ENCODE peak calls at places on chromosomes 2 and 18, in seven cellular contexts. E is DND-41; L is ovary; W is naive thymus-derived CD4-positive, alpha-beta T cell; S is right lobe of liver; J is body of pancreas; F is H1. R is an unnamed sample.

GRCh38 chr2:85902496-85902895 is 13.7 kb upstream of the ST3GAL5 start:
- DNase-seq in E (no peak), L (no peak), W (no peak), S (no peak), J (no peak), F (no peak), R (no peak)

GRCh38 chr18:41942254-41942653 is 12.8 kb upstream of the PIK3C3 start:
- DNase-seq in E (no peak), L (no peak), W (no peak), S (no peak), J (no peak), F (no peak), R (no peak)

GRCh38 chr18:36314754-36315153 is 17.2 kb downstream of the FHOD3 start:
- DNase-seq in E (no peak), L (no peak), W (no peak), S (no peak), J (no peak), F (no peak), R (no peak)

GRCh38 chr2:190637331-190637734 is 11.6 kb upstream of the NAB1 start:
- DNase-seq in E (no peak), L (no peak), W (no peak), S (no peak), J (no peak), F (no peak), R (no peak)

GRCh38 chr2:154256136-154256535 is 384.4 kb downstream of the GALNT13 start:
- DNase-seq in E (no peak), L (no peak), W (no peak), S (no peak), J (no peak), F (no peak), R (no peak)

GRCh38 chr2:222504714-222505113 is 80.4 kb downstream of the SGPP2 start:
- DNase-seq in E (no peak), L (no peak), W (no peak), S (no peak), J (no peak), F (no peak), R (no peak)

GRCh38 chr2:109530712-109531111 is 83.1 kb downstream of the SEPTIN10 start:
- DNase-seq in E (no peak), L (no peak), W (no peak), S (no peak), J (no peak), F (no peak), R (no peak)

GRCh38 chr2:241988146-241988545 is 118.6 kb downstream of the RTP5 start:
- DNase-seq in E (no peak), L (no peak), W (no peak), S (no peak), J (no peak), F (no peak), R (no peak)

GRCh38 chr2:150811259-150811912 is 323.9 kb upstream of the RND3 start:
- DNase-seq in E (no peak), L (no peak), W (no peak), S (no peak), J (no peak), F (no peak), R (no peak)

GRCh38 chr18:29169599-29169998 is 992.7 kb upstream of the CDH2 start:
- DNase-seq in E (no peak), L (no peak), W (no peak), S (no peak), J (no peak), F (no peak), R (no peak)

GRCh38 chr18:77544792-77545191 is 295.1 kb downstream of the GALR1 start:
- DNase-seq in E (no peak), L (no peak), W (no peak), S (no peak), J (no peak), F (no peak), R (no peak)

GRCh38 chr18:48488388-48488850 is 50.4 kb upstream of the CTIF start:
- DNase-seq in E (no peak), L (peak; percentile 83), W (no peak), S (peak; percentile 88), J (peak; percentile 89), F (no peak), R (no peak)

GRCh38 chr2:8575810-8576423 is 105.9 kb upstream of the ID2 start:
- DNase-seq in E (no peak), L (no peak), W (no peak), S (no peak), J (no peak), F (no peak), R (no peak)

GRCh38 chr2:21395366-21395765 is 271.6 kb downstream of the TDRD15 start:
- DNase-seq in E (no peak), L (no peak), W (no peak), S (peak; percentile 52), J (no peak), F (no peak), R (no peak)

GRCh38 chr18:36578871-36579270 is 249.9 kb downstream of the TPGS2 start:
- DNase-seq in E (no peak), L (no peak), W (no peak), S (no peak), J (no peak), F (no peak), R (no peak)

GRCh38 chr2:16664052-16664731 is 1.4 kb downstream of the CYRIA start:
- DNase-seq in E (no peak), L (peak; percentile 54), W (no peak), S (peak; percentile 52), J (peak; percentile 84), F (no peak), R (no peak)

GRCh38 chr2:41711736-41712135 is 336.1 kb upstream of the PKDCC start:
- DNase-seq in E (no peak), L (no peak), W (no peak), S (no peak), J (no peak), F (no peak), R (no peak)

GRCh38 chr2:68907232-68907922 is 36.2 kb upstream of the BMP10 start:
- DNase-seq in E (no peak), L (no peak), W (no peak), S (no peak), J (no peak), F (no peak), R (no peak)

GRCh38 chr2:68901199-68901515 is 30.0 kb upstream of the BMP10 start:
- DNase-seq in E (no peak), L (no peak), W (no peak), S (no peak), J (no peak), F (no peak), R (no peak)

GRCh38 chr2:68905116-68905515 is 33.9 kb upstream of the BMP10 start:
- DNase-seq in E (no peak), L (no peak), W (no peak), S (no peak), J (no peak), F (no peak), R (no peak)

GRCh38 chr2:68900496-68901198 is 29.4 kb upstream of the BMP10 start:
- DNase-seq in E (no peak), L (no peak), W (no peak), S (no peak), J (no peak), F (no peak), R (no peak)

GRCh38 chr2:68901561-68901960 is 30.4 kb upstream of the BMP10 start:
- DNase-seq in E (no peak), L (no peak), W (no peak), S (no peak), J (no peak), F (no peak), R (no peak)
- H3K4me3 ChIP-seq in E (no peak overlapping the region), L (no peak overlapping the region), W (no peak overlapping the region), S (no peak overlapping the region), J (no peak overlapping the region), F (no peak overlapping the region), R (no peak overlapping the region)

DNA sequence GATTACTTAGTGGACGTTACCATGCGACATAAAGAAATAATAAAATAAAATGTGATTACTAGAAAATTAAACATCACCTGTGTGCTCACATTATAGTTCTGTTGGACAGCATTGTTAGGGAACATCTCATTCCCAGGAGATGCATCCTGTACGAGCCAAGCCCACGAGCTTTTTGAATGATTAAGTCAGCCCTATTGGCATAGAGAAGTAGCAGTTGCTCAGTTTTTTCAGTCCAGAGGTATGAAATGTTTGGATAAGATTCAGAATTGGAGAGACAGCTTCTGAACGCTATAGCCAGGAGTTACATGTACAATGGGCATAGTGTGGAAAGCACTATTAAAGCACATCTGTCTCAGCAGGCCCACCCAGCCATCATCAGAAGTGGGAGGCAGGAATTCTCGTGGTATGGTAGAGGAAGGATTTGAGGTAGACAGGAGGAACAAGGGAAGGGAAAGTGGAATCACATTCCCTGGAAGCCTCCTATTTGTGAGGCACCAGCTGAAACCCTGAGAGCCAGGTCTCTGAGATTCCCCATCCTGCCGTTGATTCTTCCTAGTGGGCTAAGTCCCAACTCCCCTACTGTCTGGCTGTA is 8.6 kb downstream of the SPATS2L start:
- DNase-seq in E (no peak), L (no peak), W (no peak), S (no peak), J (no peak), F (no peak), R (no peak)
- H3K4me1 ChIP-seq in E (no peaks in the 10 kb centered on the region), L (peaks cover 4% of the 10 kb centered on the region), W (no peaks in the 10 kb centered on the region), S (peaks cover 54% of the 10 kb centered on the region), J (peaks cover 40% of the 10 kb centered on the region), F (peaks cover 16% of the 10 kb centered on the region), R (no peaks in the 10 kb centered on the region)

DNA sequence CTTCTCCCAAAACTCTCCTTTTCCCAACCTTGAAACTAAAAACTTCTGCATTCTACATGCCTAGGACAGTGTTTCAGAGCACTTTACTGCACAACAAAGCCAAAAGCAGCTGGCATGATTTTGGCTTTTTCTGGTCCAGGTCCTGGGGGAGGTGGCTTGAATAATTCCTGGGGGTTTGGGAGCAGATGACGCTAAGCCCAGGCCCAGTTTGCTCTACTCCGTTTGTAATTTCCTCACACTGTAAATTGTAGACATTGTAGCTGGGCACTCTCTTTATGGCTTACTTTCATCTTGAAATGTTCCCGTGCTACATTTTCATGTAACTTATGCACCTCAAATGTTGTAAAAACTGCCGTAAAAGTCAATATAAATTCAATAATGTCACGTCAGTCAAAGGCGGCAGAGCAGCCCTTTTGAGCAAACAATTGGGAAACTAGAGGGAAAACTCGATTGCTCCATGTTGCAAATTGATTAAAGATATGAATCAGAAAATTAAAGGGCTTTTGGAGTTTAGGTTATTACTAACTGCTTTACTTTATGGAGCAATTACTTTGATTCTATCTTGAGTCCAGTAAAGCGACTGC is 373.2 kb upstream of the SLC14A2 start:
- DNase-seq in E (no peak), L (no peak), W (no peak), S (no peak), J (no peak), F (no peak), R (no peak)
- H3K27ac ChIP-seq in E (no peak overlapping the region), L (no peak overlapping the region), W (no peak overlapping the region), S (no peak overlapping the region), J (no peak overlapping the region), F (no peak overlapping the region), R (no peak overlapping the region)

DNA sequence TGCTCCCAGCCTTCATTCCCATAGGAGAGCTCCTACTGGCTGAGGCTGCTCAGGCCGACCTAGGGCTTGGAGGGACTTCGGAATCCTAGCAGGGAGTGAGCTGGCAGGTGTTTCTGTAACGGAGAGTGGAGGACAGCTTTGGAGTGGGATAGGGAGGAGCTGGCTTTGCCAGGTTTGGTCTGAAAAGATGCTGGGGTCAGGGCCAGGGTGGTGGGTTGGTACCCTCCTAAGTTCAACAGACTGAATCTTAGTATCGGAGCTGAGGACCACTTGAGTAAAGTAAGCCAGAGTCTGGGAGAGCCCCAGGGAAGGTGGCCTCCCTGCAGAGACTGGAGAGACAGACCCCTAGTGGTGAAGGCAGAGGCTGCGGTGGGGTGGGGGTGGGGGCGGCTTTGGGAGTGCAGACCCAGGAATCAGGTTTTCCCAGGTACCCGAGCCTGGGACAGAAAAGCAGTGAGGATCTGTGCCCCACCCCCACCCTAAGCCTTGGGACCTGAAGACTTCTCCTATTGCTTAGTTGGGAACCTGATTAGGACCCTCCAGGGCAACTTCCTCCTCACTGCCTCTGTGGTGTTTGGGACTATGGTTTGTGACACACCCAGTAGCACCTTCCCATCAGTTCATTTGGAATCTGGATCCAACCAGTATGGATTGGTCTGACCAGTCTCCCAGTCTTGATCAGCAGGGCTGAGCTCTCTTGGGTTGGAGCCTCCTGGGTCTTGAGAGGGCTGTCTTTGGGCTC is 3.0 kb downstream of the CNNM4 start:
- DNase-seq in E (peak; percentile 45), L (no peak), W (no peak), S (no peak), J (no peak), F (no peak), R (no peak)
- H3K4me3 ChIP-seq in E (peak overlapping the region; percentile 65), L (peak overlapping the region; percentile 70), W (peak overlapping the region; percentile 83), S (peak overlapping the region; percentile 20), J (no peak overlapping the region), F (peak overlapping the region; percentile 63), R (peak overlapping the region; percentile 22)

R was measured in effector memory CD4-positive, alpha-beta T cell.